ENCODE peak calls at places on chromosomes 13 and 19, in six cellular contexts. F is effector memory CD4-positive, alpha-beta T cell; R is fibroblast of lung; B is stomach; W is H9; U is HCT116. E is an unnamed sample.

GRCh38 chr13:75482070-75482819 is at the start of gene TBC1D4:
- DNase-seq in U (peak; percentile 76), W (peak; percentile 92), R (peak; percentile 90), F (no peak), B (peak; percentile 83), E (peak; percentile 84)

GRCh38 chr13:34733720-34734119 is 208.3 kb upstream of the NBEA start:
- DNase-seq in F (no peak), W (no peak), R (peak; percentile 47), B (no peak), U (no peak), E (no peak)

GRCh38 chr19:58557253-58558065 is 952 bp downstream of the UBE2M start:
- DNase-seq in R (no peak), B (no peak), W (no peak), U (no peak), F (no peak), E (no peak)

GRCh38 chr13:49023441-49023840 is 47.7 kb downstream of the FNDC3A start:
- DNase-seq in W (no peak), R (peak; percentile 88), U (peak; percentile 2), F (no peak), B (no peak), E (no peak)

GRCh38 chr19:34317311-34317927 is 47.6 kb upstream of the GPI start:
- DNase-seq in F (peak; percentile 29), U (no peak), R (peak; percentile 52), W (no peak), B (no peak), E (no peak)

GRCh38 chr19:48859711-48860572 is 8.5 kb downstream of the PLEKHA4 start:
- DNase-seq in B (no peak), F (no peak), R (no peak), W (peak; percentile 95), U (no peak), E (no peak)

GRCh38 chr13:41452462-41452861 is 4.9 kb upstream of the RGCC start:
- DNase-seq in B (no peak), F (no peak), R (no peak), W (no peak), U (no peak), E (no peak)

GRCh38 chr13:23794267-23795161 is 94.7 kb downstream of the MIPEP start:
- DNase-seq in F (no peak), B (no peak), U (no peak), W (no peak), R (peak; percentile 70), E (no peak)

GRCh38 chr19:45812297-45812696 is 2.8 kb downstream of the RSPH6A start:
- DNase-seq in W (no peak), R (peak; percentile 14), B (no peak), F (no peak), U (no peak), E (no peak)

GRCh38 chr19:55081773-55082022 is 6.0 kb downstream of the EPS8L1 start:
- DNase-seq in B (no peak), U (no peak), R (no peak), F (no peak), W (no peak), E (no peak)

GRCh38 chr19:55080915-55081772 is 5.5 kb downstream of the EPS8L1 start:
- DNase-seq in F (peak; percentile 91), W (peak; percentile 99), R (peak; percentile 45), U (peak; percentile 86), B (peak; percentile 66), E (peak; percentile 69)

GRCh38 chr19:55082023-55082851 is 6.6 kb downstream of the EPS8L1 start:
- DNase-seq in W (peak; percentile 97), U (no peak), R (peak; percentile 34), B (no peak), F (peak; percentile 22), E (no peak)

GRCh38 chr19:55084416-55084815 is 8.7 kb downstream of the EPS8L1 start:
- DNase-seq in U (no peak), B (no peak), F (no peak), R (no peak), W (no peak), E (no peak)

GRCh38 chr19:55083004-55083850 is 7.6 kb downstream of the EPS8L1 start:
- DNase-seq in R (no peak), B (no peak), F (no peak), W (peak; percentile 77), U (no peak), E (no peak)
- H3K4me1 ChIP-seq in R (peaks cover 8% of the 10 kb centered on the region), B (peaks cover 56% of the 10 kb centered on the region), F (peaks cover 43% of the 10 kb centered on the region), W (peaks cover 10% of the 10 kb centered on the region), U (peaks cover 8% of the 10 kb centered on the region), E (peaks cover 34% of the 10 kb centered on the region)

GRCh38 chr19:3398114-3398899 is 31.9 kb downstream of the NFIC start:
- DNase-seq in R (peak; percentile 40), W (peak; percentile 51), B (peak; percentile 83), F (no peak), U (no peak), E (peak; percentile 85)
- H3K4me1 ChIP-seq in R (peaks cover 23% of the 10 kb centered on the region), W (no peaks in the 10 kb centered on the region), B (peaks cover 71% of the 10 kb centered on the region), F (no peaks in the 10 kb centered on the region), U (peaks cover 17% of the 10 kb centered on the region), E (peaks cover 62% of the 10 kb centered on the region)

GRCh38 chr19:3405261-3405653 is 38.9 kb downstream of the NFIC start:
- DNase-seq in U (no peak), B (no peak), F (no peak), R (no peak), W (no peak), E (no peak)

GRCh38 chr19:3406571-3407111 is 40.3 kb downstream of the NFIC start:
- DNase-seq in U (no peak), W (no peak), B (no peak), R (no peak), F (no peak), E (no peak)

GRCh38 chr19:3402631-3403443 is 36.5 kb downstream of the NFIC start:
- DNase-seq in U (no peak), W (no peak), F (no peak), B (no peak), R (no peak), E (no peak)

GRCh38 chr19:3403489-3404323 is 37.3 kb downstream of the NFIC start:
- DNase-seq in B (peak; percentile 91), U (no peak), R (peak; percentile 96), F (no peak), W (no peak), E (peak; percentile 95)

GRCh38 chr19:3404324-3405260 is 38.2 kb downstream of the NFIC start:
- DNase-seq in W (no peak), U (no peak), F (no peak), R (peak; percentile 88), B (peak; percentile 88), E (peak; percentile 90)
- H3K4me1 ChIP-seq in W (no peaks in the 10 kb centered on the region), U (no peaks in the 10 kb centered on the region), F (no peaks in the 10 kb centered on the region), R (peaks cover 19% of the 10 kb centered on the region), B (peaks cover 84% of the 10 kb centered on the region), E (peaks cover 60% of the 10 kb centered on the region)

GRCh38 chr19:14078406-14078805 is 5.8 kb downstream of the MISP3 start:
- DNase-seq in R (no peak), U (no peak), W (no peak), B (no peak), F (no peak), E (no peak)
- H3K4me1 ChIP-seq in R (peaks cover 3% of the 10 kb centered on the region), U (peaks cover 10% of the 10 kb centered on the region), W (no peaks in the 10 kb centered on the region), B (peaks cover 52% of the 10 kb centered on the region), F (peaks cover 30% of the 10 kb centered on the region), E (peaks cover 28% of the 10 kb centered on the region)

GRCh38 chr19:2061093-2061935 is 10.3 kb upstream of the MKNK2 start:
- DNase-seq in W (peak; percentile 98), U (peak; percentile 93), R (peak; percentile 95), B (peak; percentile 100), F (peak; percentile 99), E (peak; percentile 99)

GRCh38 chr19:2056810-2057192 is 5.8 kb upstream of the MKNK2 start:
- DNase-seq in U (no peak), W (peak; percentile 26), F (no peak), R (no peak), B (no peak), E (no peak)

GRCh38 chr19:2059422-2060201 is 8.6 kb upstream of the MKNK2 start:
- DNase-seq in U (peak; percentile 83), R (peak; percentile 73), B (peak; percentile 92), W (no peak), F (no peak), E (peak; percentile 94)

GRCh38 chr19:2057484-2058469 is 6.7 kb upstream of the MKNK2 start:
- DNase-seq in U (no peak), F (no peak), R (no peak), W (no peak), B (no peak), E (no peak)

GRCh38 chr19:2058570-2059421 is 7.8 kb upstream of the MKNK2 start:
- DNase-seq in R (no peak), U (no peak), W (no peak), B (no peak), F (no peak), E (peak; percentile 47)
- H3K4me1 ChIP-seq in R (peaks cover 31% of the 10 kb centered on the region), U (peaks cover 66% of the 10 kb centered on the region), W (no peaks in the 10 kb centered on the region), B (peaks cover 83% of the 10 kb centered on the region), F (peaks cover 64% of the 10 kb centered on the region), E (peaks cover 57% of the 10 kb centered on the region)

DNA sequence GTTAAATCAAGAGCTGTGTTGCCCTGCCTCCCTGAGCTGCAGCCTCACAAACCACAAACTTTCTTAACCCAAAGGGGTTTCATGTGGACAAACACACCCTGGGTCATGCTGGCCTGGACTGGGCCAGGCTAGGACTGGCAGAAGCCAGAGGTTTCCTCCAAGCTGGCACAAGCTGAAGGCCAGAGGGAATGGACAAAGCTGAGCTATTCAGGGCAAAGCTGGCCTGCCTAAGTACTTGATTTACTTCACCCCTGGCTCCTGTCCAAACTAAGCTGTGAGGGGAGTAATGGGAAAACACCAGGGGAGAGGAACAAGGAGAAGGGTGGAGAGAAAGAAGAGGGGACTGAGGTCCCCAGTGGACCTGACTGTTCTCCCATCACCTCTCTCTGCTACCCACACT is 6.2 kb downstream of the CPAMD8 start:
- DNase-seq in U (no peak), R (no peak), B (no peak), F (no peak), W (no peak), E (no peak)
- H3K4me1 ChIP-seq in U (peaks cover 9% of the 10 kb centered on the region), R (no peaks in the 10 kb centered on the region), B (no peaks in the 10 kb centered on the region), F (no peaks in the 10 kb centered on the region), W (no peaks in the 10 kb centered on the region), E (no peaks in the 10 kb centered on the region)